ENCODE peak calls at places on chromosome 1, in four cellular contexts. One of them, this sample, is unnamed.

GRCh38 chr1:218164930-218165686 is 120.0 kb upstream of the RRP15 start:
- DNase-seq in K562: no peak
- DNase-seq in thoracic aorta: no peak
- DNase-seq in cardiac fibroblast: peak
- DNase-seq in this sample: no peak

GRCh38 chr1:117699953-117700352 is 94.1 kb downstream of the TENT5C start:
- DNase-seq in cardiac fibroblast: peak
- DNase-seq in thoracic aorta: no peak
- DNase-seq in K562: no peak
- DNase-seq in this sample: no peak

GRCh38 chr1:229258031-229258850 is 12.7 kb upstream of the RAB4A start:
- DNase-seq in K562: peak
- DNase-seq in thoracic aorta: no peak
- DNase-seq in cardiac fibroblast: peak
- DNase-seq in this sample: peak

GRCh38 chr1:210076620-210077019 is 138.6 kb downstream of the SYT14 start:
- DNase-seq in cardiac fibroblast: no peak
- DNase-seq in thoracic aorta: no peak
- DNase-seq in K562: no peak
- DNase-seq in this sample: no peak

GRCh38 chr1:154342836-154343472 is 17.6 kb downstream of the ATP8B2 start:
- DNase-seq in K562: no peak
- DNase-seq in thoracic aorta: no peak
- DNase-seq in cardiac fibroblast: no peak
- DNase-seq in this sample: no peak

GRCh38 chr1:211630236-211631081 is 45.0 kb downstream of the NEK2 start:
- DNase-seq in K562: peak
- DNase-seq in thoracic aorta: no peak
- DNase-seq in cardiac fibroblast: peak
- DNase-seq in this sample: no peak

GRCh38 chr1:15902882-15903281 is 55.4 kb downstream of the SPEN start:
- DNase-seq in thoracic aorta: no peak
- DNase-seq in cardiac fibroblast: peak
- DNase-seq in K562: no peak
- DNase-seq in this sample: peak

GRCh38 chr1:187157552-187157951 is 328.8 kb downstream of the PLA2G4A start:
- DNase-seq in thoracic aorta: no peak
- DNase-seq in cardiac fibroblast: no peak
- DNase-seq in K562: no peak
- DNase-seq in this sample: no peak

GRCh38 chr1:111592389-111593361 is 26.9 kb upstream of the RAP1A start:
- DNase-seq in thoracic aorta: peak
- DNase-seq in K562: peak
- DNase-seq in cardiac fibroblast: peak
- DNase-seq in this sample: peak

GRCh38 chr1:202241376-202242079 is 47.9 kb downstream of the LGR6 start:
- DNase-seq in K562: no peak
- DNase-seq in thoracic aorta: peak
- DNase-seq in cardiac fibroblast: no peak
- DNase-seq in this sample: no peak

GRCh38 chr1:76867342-76868130 is at the start of gene ST6GALNAC5:
- DNase-seq in thoracic aorta: no peak
- DNase-seq in cardiac fibroblast: peak
- DNase-seq in K562: no peak
- DNase-seq in this sample: no peak

GRCh38 chr1:113872219-113872934 is 865 bp upstream of the PTPN22 start:
- DNase-seq in K562: no peak
- DNase-seq in cardiac fibroblast: peak
- DNase-seq in thoracic aorta: no peak
- DNase-seq in this sample: no peak

GRCh38 chr1:118396824-118397530 is 211.9 kb upstream of the SPAG17 start:
- DNase-seq in thoracic aorta: no peak
- DNase-seq in K562: no peak
- DNase-seq in cardiac fibroblast: no peak
- DNase-seq in this sample: no peak

GRCh38 chr1:238187575-238187949 is 296.8 kb upstream of the ZP4 start:
- DNase-seq in K562: no peak
- DNase-seq in thoracic aorta: no peak
- DNase-seq in cardiac fibroblast: no peak
- DNase-seq in this sample: no peak

GRCh38 chr1:115217150-115218033 is 120.7 kb downstream of the NGF start:
- DNase-seq in cardiac fibroblast: peak
- DNase-seq in thoracic aorta: no peak
- DNase-seq in K562: no peak
- DNase-seq in this sample: no peak

GRCh38 chr1:32501865-32502264 is 37.0 kb downstream of the ZBTB8B start:
- DNase-seq in cardiac fibroblast: peak
- DNase-seq in thoracic aorta: no peak
- DNase-seq in K562: no peak
- DNase-seq in this sample: no peak

GRCh38 chr1:162319510-162320160 is 57.0 kb downstream of the SPATA46 start:
- DNase-seq in thoracic aorta: no peak
- DNase-seq in cardiac fibroblast: peak
- DNase-seq in K562: no peak
- DNase-seq in this sample: no peak

GRCh38 chr1:50699795-50700194 is 260.3 kb downstream of the FAF1 start:
- DNase-seq in K562: no peak
- DNase-seq in thoracic aorta: no peak
- DNase-seq in cardiac fibroblast: no peak
- DNase-seq in this sample: no peak

GRCh38 chr1:91736999-91737615 is 148.8 kb downstream of the TGFBR3 start:
- DNase-seq in cardiac fibroblast: peak
- DNase-seq in thoracic aorta: peak
- DNase-seq in K562: no peak
- DNase-seq in this sample: no peak

GRCh38 chr1:228144213-228145049 is 4.4 kb downstream of the GUK1 start:
- DNase-seq in K562: peak
- DNase-seq in thoracic aorta: no peak
- DNase-seq in cardiac fibroblast: no peak
- DNase-seq in this sample: no peak

GRCh38 chr1:32939655-32940371 is 24.8 kb downstream of the RNF19B start:
- DNase-seq in cardiac fibroblast: peak
- DNase-seq in thoracic aorta: no peak
- DNase-seq in K562: peak
- DNase-seq in this sample: peak

GRCh38 chr1:110336300-110337039 is 2.7 kb upstream of the RBM15 start:
- DNase-seq in thoracic aorta: no peak
- DNase-seq in cardiac fibroblast: no peak
- DNase-seq in K562: no peak
- DNase-seq in this sample: peak

GRCh38 chr1:5954964-5955363 is 37.3 kb downstream of the NPHP4 start:
- DNase-seq in K562: no peak
- DNase-seq in cardiac fibroblast: no peak
- DNase-seq in thoracic aorta: no peak
- DNase-seq in this sample: no peak

GRCh38 chr1:33725037-33725436 is 138.8 kb upstream of the HMGB4 start:
- DNase-seq in cardiac fibroblast: no peak
- DNase-seq in K562: no peak
- DNase-seq in thoracic aorta: no peak
- DNase-seq in this sample: no peak

GRCh38 chr1:205534444-205534985 is 30.0 kb downstream of the CDK18 start:
- DNase-seq in cardiac fibroblast: no peak
- DNase-seq in K562: no peak
- DNase-seq in thoracic aorta: no peak
- DNase-seq in this sample: no peak

GRCh38 chr1:16110456-16110855 is 37.0 kb upstream of the FAM131C start:
- DNase-seq in thoracic aorta: no peak
- DNase-seq in cardiac fibroblast: no peak
- DNase-seq in K562: no peak
- DNase-seq in this sample: no peak

DNA sequence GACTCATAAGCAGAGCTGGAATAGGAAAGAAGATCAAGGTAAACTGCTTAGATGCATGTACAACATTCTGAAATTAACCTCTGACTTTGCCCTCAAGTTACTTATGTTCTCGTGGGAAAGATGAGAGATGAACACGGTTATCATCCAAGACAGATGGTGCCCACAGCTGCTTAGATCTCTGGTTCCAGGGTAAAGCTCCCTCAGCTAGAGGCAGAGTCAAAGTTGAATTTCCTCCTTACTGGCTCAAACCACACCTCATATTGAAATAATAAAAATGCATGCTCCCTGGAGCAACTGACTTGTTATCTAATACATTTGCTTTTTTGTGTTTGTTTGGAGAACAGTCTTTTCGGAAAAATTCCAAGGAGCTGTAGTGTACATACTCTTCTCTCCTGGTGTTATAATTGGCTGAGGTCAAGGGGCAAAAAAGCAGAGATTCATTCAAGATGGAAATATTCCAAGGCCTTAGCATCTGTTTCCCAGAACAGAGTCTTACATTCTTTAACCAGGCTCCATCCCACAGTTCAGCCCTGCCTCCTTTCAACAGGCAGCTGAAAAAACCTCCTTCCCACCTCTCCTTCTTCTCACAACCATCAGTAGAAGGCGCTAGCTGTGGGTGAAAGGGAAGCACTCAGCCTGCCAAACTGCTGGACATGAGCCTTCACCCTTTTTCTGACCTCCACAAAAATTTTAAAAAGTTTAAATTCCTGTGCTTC is 43.6 kb upstream of the FMO2 start:
- DNase-seq in cardiac fibroblast: peak
- DNase-seq in K562: no peak
- DNase-seq in thoracic aorta: no peak
- DNase-seq in this sample: peak
- TF ChIP-seq CTCF in cardiac fibroblast: peak
- TF ChIP-seq CTCF in K562: no peak
- TF ChIP-seq CTCF in thoracic aorta: no peak
- TF ChIP-seq CTCF in this sample: peak

GRCh38 chr1:101262601-101263348 is 26.0 kb downstream of the S1PR1 start:
- DNase-seq in K562: no peak
- DNase-seq in cardiac fibroblast: peak
- DNase-seq in thoracic aorta: no peak
- DNase-seq in this sample: no peak
- H3K4me3 ChIP-seq in K562: no peak
- H3K4me3 ChIP-seq in cardiac fibroblast: no peak
- H3K4me3 ChIP-seq in thoracic aorta: no peak
- H3K4me3 ChIP-seq in this sample: no peak

GRCh38 chr1:155882766-155883165 is 23.4 kb downstream of the SYT11 start:
- DNase-seq in thoracic aorta: no peak
- DNase-seq in cardiac fibroblast: no peak
- DNase-seq in K562: no peak
- DNase-seq in this sample: no peak
- TF ChIP-seq CTCF in thoracic aorta: no peak
- TF ChIP-seq CTCF in cardiac fibroblast: no peak
- TF ChIP-seq CTCF in K562: no peak
- TF ChIP-seq CTCF in this sample: no peak

GRCh38 chr1:167332503-167332902 is 111.8 kb downstream of the POU2F1 start:
- DNase-seq in thoracic aorta: no peak
- DNase-seq in cardiac fibroblast: peak
- DNase-seq in K562: peak
- DNase-seq in this sample: no peak

GRCh38 chr1:167328306-167328705 is 107.6 kb downstream of the POU2F1 start:
- DNase-seq in K562: no peak
- DNase-seq in cardiac fibroblast: no peak
- DNase-seq in thoracic aorta: no peak
- DNase-seq in this sample: no peak

GRCh38 chr1:167330601-167331293 is 110.1 kb downstream of the POU2F1 start:
- DNase-seq in K562: no peak
- DNase-seq in thoracic aorta: no peak
- DNase-seq in cardiac fibroblast: no peak
- DNase-seq in this sample: no peak

GRCh38 chr1:167331650-167332049 is 111.0 kb downstream of the POU2F1 start:
- DNase-seq in thoracic aorta: no peak
- DNase-seq in cardiac fibroblast: no peak
- DNase-seq in K562: no peak
- DNase-seq in this sample: no peak

DNA sequence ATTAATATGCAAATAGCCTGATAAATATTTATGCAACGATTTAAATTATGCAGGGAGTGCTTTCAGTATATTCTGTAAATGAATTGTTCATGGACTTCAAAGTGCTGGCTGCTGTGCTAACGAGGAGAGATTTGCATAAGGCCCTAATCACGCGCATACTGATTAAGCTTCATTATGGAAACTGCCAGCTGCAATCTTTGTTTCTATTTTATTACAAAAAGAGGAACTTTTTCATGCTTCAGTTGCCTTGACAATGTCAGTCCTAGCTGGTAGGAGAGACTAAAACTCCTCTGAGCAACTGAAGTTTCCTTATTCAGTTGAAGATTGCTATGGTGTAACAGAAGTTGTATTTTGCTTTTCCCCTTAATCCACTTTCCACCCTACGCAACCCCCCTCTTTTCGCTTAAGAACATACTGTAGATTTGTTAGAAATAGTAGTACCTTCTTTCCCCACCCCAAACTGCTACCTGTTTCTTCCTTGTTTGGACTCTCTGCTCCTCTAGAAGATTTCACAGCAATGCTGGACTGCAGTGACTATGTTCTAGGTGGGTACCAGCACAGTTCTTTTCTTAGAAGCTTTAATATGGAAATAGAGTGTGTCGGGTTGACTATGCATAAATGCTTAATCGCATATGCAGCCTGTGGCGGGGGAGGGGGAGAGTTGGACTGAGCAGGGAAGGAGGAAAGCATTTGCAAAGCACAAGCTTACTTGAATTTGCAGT is 108.2 kb downstream of the POU2F1 start:
- DNase-seq in K562: peak
- DNase-seq in cardiac fibroblast: no peak
- DNase-seq in thoracic aorta: no peak
- DNase-seq in this sample: no peak
- H3K4me3 ChIP-seq in K562: no peak
- H3K4me3 ChIP-seq in cardiac fibroblast: no peak
- H3K4me3 ChIP-seq in thoracic aorta: no peak
- H3K4me3 ChIP-seq in this sample: no peak

DNA sequence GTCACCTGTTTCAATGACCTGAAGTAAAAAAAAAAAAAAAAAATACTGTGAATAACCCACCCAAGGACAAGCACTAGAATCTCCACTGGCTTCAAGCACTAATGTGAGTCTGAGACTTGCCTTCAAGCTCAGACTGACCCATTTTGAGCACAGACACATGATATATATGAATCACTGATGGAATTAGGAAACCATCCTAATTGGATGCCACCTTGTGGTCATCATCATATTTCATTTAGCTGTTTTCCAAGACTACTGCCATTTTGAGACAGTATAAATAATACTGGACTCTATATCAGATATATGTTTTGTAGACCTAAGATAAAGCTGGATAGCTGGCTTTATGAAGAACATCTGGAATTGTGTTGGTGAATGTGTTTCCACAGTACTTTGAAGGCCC is 1232.0 kb downstream of the KCNT2 start:
- DNase-seq in cardiac fibroblast: no peak
- DNase-seq in thoracic aorta: no peak
- DNase-seq in K562: no peak
- DNase-seq in this sample: no peak
- TF ChIP-seq CTCF in cardiac fibroblast: peak
- TF ChIP-seq CTCF in thoracic aorta: no peak
- TF ChIP-seq CTCF in K562: no peak
- TF ChIP-seq CTCF in this sample: no peak

DNA sequence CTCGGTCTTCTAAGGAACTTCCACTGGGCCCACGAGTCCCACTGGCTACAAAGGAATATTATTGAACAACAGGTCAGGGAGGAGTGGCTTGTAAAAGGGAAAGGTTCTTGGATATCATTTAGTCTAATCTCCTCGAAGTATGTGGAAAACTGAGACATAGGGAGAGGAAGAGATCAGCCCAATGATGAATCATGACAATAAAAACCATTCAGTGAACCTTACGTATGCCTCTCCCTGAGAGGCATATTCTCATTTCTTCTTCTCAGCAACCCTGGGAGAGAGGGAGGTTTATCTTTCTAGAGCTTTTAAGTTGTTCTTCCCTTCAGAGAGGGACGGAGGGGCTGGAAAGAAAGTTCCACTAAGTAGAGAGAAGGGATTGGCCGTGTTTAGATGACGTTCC is 5.3 kb upstream of the MOB3C start:
- DNase-seq in K562: peak
- DNase-seq in thoracic aorta: no peak
- DNase-seq in cardiac fibroblast: no peak
- DNase-seq in this sample: no peak
- H3K4me3 ChIP-seq in K562: no peak
- H3K4me3 ChIP-seq in thoracic aorta: no peak
- H3K4me3 ChIP-seq in cardiac fibroblast: no peak
- H3K4me3 ChIP-seq in this sample: no peak